ENCODE peak calls at places on chromosomes 6 and 20, in four cellular contexts. U is SJSA1; I is CD8-positive, alpha-beta memory T cell; G is psoas muscle. A is an unnamed sample.

GRCh38 chr6:167304912-167305311 is 13.8 kb downstream of the UNC93A start:
- DNase-seq in U (no peak), I (no peak), G (no peak), A (no peak)

GRCh38 chr6:167047554-167047953 is 48.4 kb downstream of the CEP43 start:
- DNase-seq in U (no peak), I (peak; percentile 20), G (peak; percentile 56), A (no peak)

GRCh38 chr6:133704371-133704770 is 184.5 kb upstream of the TCF21 start:
- DNase-seq in U (no peak), I (no peak), G (no peak), A (no peak)

GRCh38 chr6:33686981-33687975 is 24.2 kb downstream of the UQCC2 start:
- DNase-seq in U (no peak), I (no peak), G (no peak), A (no peak)

GRCh38 chr6:99589907-99590493 is 16.6 kb upstream of the PRDM13 start:
- DNase-seq in U (no peak), I (no peak), G (no peak), A (no peak)

GRCh38 chr20:17885544-17885943 is 83.0 kb downstream of the SNX5 start:
- DNase-seq in U (no peak), I (no peak), G (no peak), A (no peak)

GRCh38 chr20:63652192-63652980 is 838 bp downstream of the STMN3 start:
- DNase-seq in U (no peak), I (no peak), G (peak; percentile 65), A (peak; percentile 45)

GRCh38 chr20:11178946-11179654 is 505.3 kb upstream of the JAG1 start:
- DNase-seq in U (no peak), I (no peak), G (no peak), A (no peak)

GRCh38 chr20:1993986-1994385 is at the start of gene PDYN:
- DNase-seq in U (peak; percentile 6), I (no peak), G (no peak), A (no peak)

GRCh38 chr6:25698631-25699030 is 46.6 kb downstream of the SCGN start:
- DNase-seq in U (no peak), I (no peak), G (no peak), A (no peak)

GRCh38 chr6:34092631-34093030 is 53.3 kb downstream of the GRM4 start:
- DNase-seq in U (no peak), I (no peak), G (no peak), A (no peak)

GRCh38 chr6:107713214-107713962 is 110.7 kb downstream of the SCML4 start:
- DNase-seq in U (no peak), I (no peak), G (no peak), A (no peak)

GRCh38 chr6:31782126-31782941 is 5.2 kb upstream of the VWA7 start:
- DNase-seq in U (no peak), I (no peak), G (no peak), A (no peak)

GRCh38 chr6:145749632-145750031 is 14.3 kb upstream of the EPM2A start:
- DNase-seq in U (no peak), I (no peak), G (no peak), A (no peak)

GRCh38 chr20:6007094-6007528 is 46.7 kb downstream of the LRRN4 start:
- DNase-seq in U (no peak), I (no peak), G (no peak), A (no peak)

GRCh38 chr20:7883741-7884140 is 56.5 kb downstream of the HAO1 start:
- DNase-seq in U (no peak), I (no peak), G (no peak), A (no peak)

GRCh38 chr20:14925286-14925685 is 587.9 kb upstream of the FLRT3 start:
- DNase-seq in U (no peak), I (no peak), G (no peak), A (no peak)

GRCh38 chr6:10725046-10725445 is 2.2 kb downstream of the TMEM14C start:
- DNase-seq in U (no peak), I (no peak), G (no peak), A (no peak)

GRCh38 chr6:19472850-19473249 is 364.3 kb upstream of the ID4 start:
- DNase-seq in U (no peak), I (no peak), G (no peak), A (no peak)

GRCh38 chr6:91476000-91476399 is 889.1 kb upstream of the MAP3K7 start:
- DNase-seq in U (peak; percentile 38), I (no peak), G (no peak), A (no peak)
- H3K4me3 ChIP-seq in U (no peak overlapping the region), I (no peak overlapping the region), G (no peak overlapping the region), A (no peak overlapping the region)

DNA sequence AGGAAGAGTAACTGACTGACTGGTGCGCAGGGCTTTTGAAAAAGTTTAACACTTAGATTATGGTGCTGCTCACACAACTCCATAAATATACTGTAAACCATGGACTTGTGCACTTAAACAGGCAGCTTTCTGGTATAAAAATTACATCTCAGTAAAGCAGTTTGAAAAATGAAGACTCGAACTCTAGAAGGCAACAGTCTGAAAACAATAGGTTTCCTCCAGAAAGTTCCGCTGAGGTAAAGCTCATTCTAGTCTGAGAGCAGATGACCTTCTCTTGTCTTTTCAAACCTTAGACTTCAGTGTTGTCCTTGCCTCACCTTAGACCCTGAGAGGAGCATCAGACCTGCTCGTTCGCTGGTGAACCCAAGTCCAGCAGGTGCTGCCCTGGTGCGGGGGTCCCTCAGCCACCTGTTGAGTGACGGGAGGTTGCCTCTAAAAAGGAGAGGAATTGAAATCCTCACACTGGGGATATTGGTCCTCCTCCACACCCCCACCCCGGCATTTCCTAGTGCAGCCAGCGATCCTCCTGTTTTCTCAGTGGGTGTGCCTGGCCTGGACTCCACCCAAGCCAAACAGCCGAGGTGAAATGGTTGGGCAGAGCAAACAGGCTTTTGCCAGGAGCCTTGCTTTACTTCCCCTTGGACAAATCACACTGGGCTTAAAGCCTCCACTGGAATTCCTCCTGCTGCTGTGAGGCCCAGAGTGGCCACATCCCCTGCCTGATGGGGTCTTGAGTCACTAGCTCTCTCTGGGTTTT is 14.7 kb upstream of the PYGB start:
- DNase-seq in U (peak; percentile 72), I (no peak), G (no peak), A (no peak)
- H3K4me3 ChIP-seq in U (no peak overlapping the region), I (no peak overlapping the region), G (no peak overlapping the region), A (no peak overlapping the region)

GRCh38 chr20:50540620-50541605 is 30.7 kb downstream of the PTPN1 start:
- DNase-seq in U (peak; percentile 89), I (no peak), G (no peak), A (no peak)
- H3K4me3 ChIP-seq in U (no peak overlapping the region), I (no peak overlapping the region), G (no peak overlapping the region), A (no peak overlapping the region)

DNA sequence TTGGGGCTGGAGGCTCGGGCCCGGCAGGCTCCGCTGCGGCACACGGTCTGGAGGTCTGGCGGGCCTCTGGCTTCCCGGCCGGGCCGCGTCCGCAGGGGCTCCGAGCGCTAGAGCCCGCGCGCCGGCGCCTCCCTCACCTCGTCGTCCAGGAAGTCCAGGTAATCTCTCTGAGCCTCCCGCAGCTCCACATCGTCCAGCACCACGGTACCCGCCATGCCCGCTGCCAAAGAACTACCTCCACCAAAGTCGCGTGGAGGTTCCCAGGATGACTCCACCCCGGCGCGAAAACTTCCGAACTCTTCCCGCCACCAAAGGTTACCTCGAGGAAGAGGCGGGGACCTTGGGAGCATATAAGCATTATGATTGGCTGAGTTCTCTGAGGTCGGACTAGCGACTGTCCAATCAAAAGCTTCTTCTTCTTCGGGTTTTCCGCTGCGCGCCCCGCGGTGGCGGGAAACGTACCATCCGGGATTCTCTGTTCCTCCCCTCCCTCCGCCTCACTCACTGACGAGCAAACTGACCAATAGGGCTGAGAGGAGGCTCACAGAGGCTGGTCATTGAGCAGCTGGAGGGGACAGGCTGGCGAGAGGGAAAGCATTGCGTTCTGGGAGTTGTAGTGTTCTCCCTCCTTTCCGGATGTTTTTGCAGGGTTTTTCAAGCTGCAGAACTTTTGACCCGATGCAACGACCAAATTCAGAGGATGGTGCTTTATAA is at the start of gene MCM3:
- DNase-seq in U (peak; percentile 99), I (peak; percentile 91), G (peak; percentile 97), A (peak; percentile 98)
- H3K4me3 ChIP-seq in U (peak within 1 kb of the TSS; percentile 68), I (peak within 1 kb of the TSS; percentile 85), G (peak within 1 kb of the TSS; percentile 76), A (peak within 1 kb of the TSS; percentile 67)

A was measured in uterus.